ENCODE peak calls at places on chromosomes 1 and 21, in four cellular contexts. F is HL-60, N is IMR-90, C is Peyer's patch. Y is an unnamed sample.

GRCh38 chr1:174204697-174205308 is 45.5 kb downstream of the RABGAP1L start:
- DNase-seq in F (no peak), N (no peak), C (no peak), Y (no peak)

GRCh38 chr1:165828103-165828558 is 717 bp downstream of the UCK2 start:
- DNase-seq in F (peak), N (peak), C (peak), Y (no peak)

GRCh38 chr1:240169188-240169587 is 77.5 kb downstream of the FMN2 start:
- DNase-seq in F (no peak), N (peak), C (no peak), Y (peak)

GRCh38 chr1:92291372-92291999 is 7.3 kb downstream of the GLMN start:
- DNase-seq in F (no peak), N (peak), C (no peak), Y (peak)

GRCh38 chr1:244118087-244118761 is 67.1 kb downstream of the ZBTB18 start:
- DNase-seq in F (no peak), N (no peak), C (no peak), Y (no peak)

GRCh38 chr21:45366931-45367401 is 38.0 kb upstream of the COL18A1 start:
- DNase-seq in F (no peak), N (peak), C (peak), Y (peak)

GRCh38 chr1:167627865-167628641 is 2.0 kb upstream of the RCSD1 start:
- DNase-seq in F (peak), N (no peak), C (peak), Y (no peak)

GRCh38 chr1:183022202-183023145 is 746 bp upstream of the LAMC1 start:
- DNase-seq in F (no peak), N (peak), C (peak), Y (peak)

GRCh38 chr1:204453141-204453772 is 41.3 kb downstream of the PIK3C2B start:
- DNase-seq in F (no peak), N (no peak), C (peak), Y (no peak)

GRCh38 chr1:1360511-1361169 is 2.3 kb upstream of the MXRA8 start:
- DNase-seq in F (no peak), N (peak), C (no peak), Y (peak)

GRCh38 chr1:58620926-58621325 is 43.9 kb upstream of the TACSTD2 start:
- DNase-seq in F (no peak), N (no peak), C (no peak), Y (no peak)

GRCh38 chr1:30761312-30762151 is 4.0 kb upstream of the LAPTM5 start:
- DNase-seq in F (no peak), N (no peak), C (no peak), Y (peak)

GRCh38 chr1:184035719-184036516 is 1.6 kb downstream of the COLGALT2 start:
- DNase-seq in F (no peak), N (no peak), C (no peak), Y (no peak)

GRCh38 chr1:96362623-96363022 is 359.0 kb upstream of the PTBP2 start:
- DNase-seq in F (peak), N (peak), C (no peak), Y (peak)

GRCh38 chr1:6073480-6074053 is 27.9 kb downstream of the KCNAB2 start:
- DNase-seq in F (no peak), N (no peak), C (no peak), Y (no peak)

GRCh38 chr21:43603641-43604504 is 55.4 kb downstream of the HSF2BP start:
- DNase-seq in F (no peak), N (peak), C (no peak), Y (peak)

GRCh38 chr1:151165281-151165737 is 393 bp downstream of the LYSMD1 start:
- DNase-seq in F (no peak), N (peak), C (peak), Y (peak)

GRCh38 chr1:202189012-202189790 is 4.4 kb upstream of the LGR6 start:
- DNase-seq in F (peak), N (peak), C (peak), Y (peak)

GRCh38 chr21:36330904-36331303 is 10.9 kb downstream of the MORC3 start:
- DNase-seq in F (no peak), N (peak), C (peak), Y (peak)

GRCh38 chr1:153699116-153699515 is 20.6 kb downstream of the NPR1 start:
- DNase-seq in F (no peak), N (peak), C (no peak), Y (no peak)

GRCh38 chr1:156750932-156751723 is at the start of gene HDGF:
- DNase-seq in F (peak), N (no peak), C (peak), Y (no peak)

GRCh38 chr1:216705686-216706085 is 17.5 kb downstream of the ESRRG start:
- DNase-seq in F (no peak), N (no peak), C (no peak), Y (no peak)

GRCh38 chr1:160724445-160725242 is 13.0 kb upstream of the CD48 start:
- DNase-seq in F (no peak), N (no peak), C (no peak), Y (no peak)
- TF ChIP-seq CTCF in F (no peak), N (no peak), C (no peak), Y (no peak)

GRCh38 chr21:34702341-34702807 is 33.6 kb downstream of the CLIC6 start:
- DNase-seq in F (no peak), N (peak), C (no peak), Y (no peak)
- H3K4me3 ChIP-seq in F (no peak), N (no peak), C (no peak), Y (no peak)

DNA sequence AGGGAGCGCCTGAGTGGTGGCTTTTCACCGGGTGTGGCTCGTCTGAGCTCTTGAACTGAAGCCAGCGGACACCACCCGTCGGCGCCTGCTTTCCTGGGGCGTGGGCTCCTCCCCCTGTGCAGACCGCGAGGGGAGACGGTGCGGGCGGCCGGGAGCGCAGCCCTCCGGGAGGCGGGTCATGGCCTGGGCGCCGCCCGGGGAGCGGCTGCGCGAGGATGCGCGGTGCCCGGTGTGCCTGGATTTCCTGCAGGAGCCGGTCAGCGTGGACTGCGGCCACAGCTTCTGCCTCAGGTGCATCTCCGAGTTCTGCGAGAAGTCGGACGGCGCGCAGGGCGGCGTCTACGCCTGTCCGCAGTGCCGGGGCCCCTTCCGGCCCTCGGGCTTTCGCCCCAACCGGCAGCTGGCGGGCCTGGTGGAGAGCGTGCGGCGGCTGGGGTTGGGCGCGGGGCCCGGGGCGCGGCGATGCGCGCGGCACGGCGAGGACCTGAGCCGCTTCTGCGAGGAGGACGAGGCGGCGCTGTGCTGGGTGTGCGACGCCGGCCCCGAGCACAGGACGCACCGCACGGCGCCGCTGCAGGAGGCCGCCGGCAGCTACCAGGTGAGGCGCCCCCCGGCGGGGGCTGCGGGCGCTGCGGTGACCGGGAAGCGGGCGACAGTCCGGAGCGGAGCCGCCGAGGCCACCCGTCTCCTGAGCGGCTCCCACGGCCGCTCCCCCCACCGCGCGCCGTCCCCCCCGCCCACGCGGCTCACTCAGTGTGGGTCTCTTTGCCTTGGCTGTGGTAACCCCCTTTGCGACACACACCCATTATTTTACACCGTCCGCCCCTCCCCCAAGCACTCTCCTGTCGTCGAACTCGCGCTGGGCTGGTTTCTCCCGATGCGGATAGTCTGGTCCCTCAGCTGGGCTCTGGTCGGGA is at the start of gene TRIM58:
- DNase-seq in F (no peak), N (no peak), C (peak), Y (peak)
- TF ChIP-seq CTCF in F (no peak), N (no peak), C (no peak), Y (peak)

DNA sequence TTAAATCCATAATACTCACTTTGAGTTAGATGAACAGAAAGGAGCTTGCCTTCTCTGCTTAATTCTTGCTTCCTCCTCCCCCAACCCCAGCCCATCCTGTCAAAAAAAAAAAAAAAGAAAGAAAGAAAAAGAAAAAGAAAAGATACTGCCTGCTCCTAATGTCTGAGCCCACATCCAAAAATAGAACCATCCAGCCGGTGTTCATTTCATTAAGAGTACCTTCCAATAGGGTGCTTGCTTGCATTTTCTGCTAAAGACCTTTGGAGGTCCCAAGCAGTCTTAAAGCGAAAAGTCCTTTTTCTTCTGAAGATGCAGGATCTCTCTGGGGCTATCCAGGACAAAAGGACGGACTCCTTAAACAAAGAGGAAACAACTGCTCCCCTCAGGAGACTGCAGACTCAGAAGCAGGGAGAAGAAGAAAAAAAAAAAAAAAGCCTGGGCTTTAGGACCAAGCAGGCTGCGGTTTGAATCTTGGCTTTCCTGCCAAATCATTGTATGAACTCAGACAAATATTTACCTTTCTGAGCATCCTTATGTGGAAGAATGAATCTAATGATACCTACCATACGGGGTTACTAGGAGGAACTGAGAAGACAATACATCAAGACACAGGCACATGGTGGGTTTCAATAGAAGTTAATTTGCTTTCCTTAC is 204.1 kb downstream of the PLPP3 start:
- DNase-seq in F (no peak), N (peak), C (no peak), Y (peak)
- H3K4me3 ChIP-seq in F (no peak), N (no peak), C (no peak), Y (no peak)

Y was measured in astrocyte of the spinal cord.